ENCODE peak calls at places on chromosomes 3 and 15, in four cellular contexts. One of them, this sample, is unnamed.

GRCh38 chr3:71103430-71103881 is 480.1 kb downstream of the FOXP1 start:
- DNase-seq in A549: no peak
- DNase-seq in K562: no peak
- DNase-seq in HepG2: peak
- DNase-seq in this sample: no peak

GRCh38 chr3:42025388-42026138 is 63.7 kb upstream of the ULK4 start:
- DNase-seq in A549: peak
- DNase-seq in K562: peak
- DNase-seq in HepG2: no peak
- DNase-seq in this sample: no peak

GRCh38 chr15:76376029-76376428 is 39.5 kb downstream of the ISL2 start:
- DNase-seq in A549: no peak
- DNase-seq in K562: no peak
- DNase-seq in HepG2: no peak
- DNase-seq in this sample: no peak

GRCh38 chr3:185342458-185343169 is 20.3 kb upstream of the MAP3K13 start:
- DNase-seq in A549: no peak
- DNase-seq in K562: no peak
- DNase-seq in HepG2: no peak
- DNase-seq in this sample: no peak

GRCh38 chr15:36886135-36887011 is 214.0 kb downstream of the MEIS2 start:
- DNase-seq in A549: no peak
- DNase-seq in K562: no peak
- DNase-seq in HepG2: no peak
- DNase-seq in this sample: no peak

GRCh38 chr3:66441124-66441523 is 59.7 kb downstream of the LRIG1 start:
- DNase-seq in A549: no peak
- DNase-seq in K562: no peak
- DNase-seq in HepG2: no peak
- DNase-seq in this sample: no peak

GRCh38 chr3:79040701-79041100 is 727.1 kb downstream of the ROBO1 start:
- DNase-seq in A549: no peak
- DNase-seq in K562: no peak
- DNase-seq in HepG2: no peak
- DNase-seq in this sample: no peak

GRCh38 chr3:51535146-51536019 is 3.1 kb upstream of the RAD54L2 start:
- DNase-seq in A549: no peak
- DNase-seq in K562: no peak
- DNase-seq in HepG2: no peak
- DNase-seq in this sample: no peak

GRCh38 chr15:67771201-67771600 is 54.1 kb upstream of the SKOR1 start:
- DNase-seq in A549: no peak
- DNase-seq in K562: peak
- DNase-seq in HepG2: no peak
- DNase-seq in this sample: no peak

GRCh38 chr15:100635406-100636071 is 33.1 kb downstream of the ASB7 start:
- DNase-seq in A549: no peak
- DNase-seq in K562: no peak
- DNase-seq in HepG2: no peak
- DNase-seq in this sample: no peak

GRCh38 chr3:139204756-139205155 is 139.1 kb upstream of the MRPS22 start:
- DNase-seq in A549: no peak
- DNase-seq in K562: no peak
- DNase-seq in HepG2: no peak
- DNase-seq in this sample: no peak

GRCh38 chr3:127721536-127721935 is 48.8 kb downstream of the ABTB1 start:
- DNase-seq in A549: no peak
- DNase-seq in K562: no peak
- DNase-seq in HepG2: no peak
- DNase-seq in this sample: no peak

GRCh38 chr3:126137490-126138130 is 42.8 kb downstream of the ALDH1L1 start:
- DNase-seq in A549: no peak
- DNase-seq in K562: no peak
- DNase-seq in HepG2: no peak
- DNase-seq in this sample: no peak

GRCh38 chr15:52183562-52184173 is 7.5 kb downstream of the GNB5 start:
- DNase-seq in A549: peak
- DNase-seq in K562: peak
- DNase-seq in HepG2: no peak
- DNase-seq in this sample: no peak

GRCh38 chr15:52609593-52609992 is 40.8 kb upstream of the ARPP19 start:
- DNase-seq in A549: no peak
- DNase-seq in K562: no peak
- DNase-seq in HepG2: no peak
- DNase-seq in this sample: no peak

GRCh38 chr3:158672293-158673176 is at the start of gene LXN:
- DNase-seq in A549: peak
- DNase-seq in K562: peak
- DNase-seq in HepG2: peak
- DNase-seq in this sample: peak

GRCh38 chr3:64916192-64916798 is 228.5 kb upstream of the ADAMTS9 start:
- DNase-seq in A549: no peak
- DNase-seq in K562: no peak
- DNase-seq in HepG2: no peak
- DNase-seq in this sample: no peak

GRCh38 chr3:152147748-152148147 is 121.0 kb upstream of the MBNL1 start:
- DNase-seq in A549: no peak
- DNase-seq in K562: no peak
- DNase-seq in HepG2: no peak
- DNase-seq in this sample: no peak

GRCh38 chr3:156536524-156537316 is 18.2 kb downstream of the SSR3 start:
- DNase-seq in A549: no peak
- DNase-seq in K562: no peak
- DNase-seq in HepG2: no peak
- DNase-seq in this sample: no peak

GRCh38 chr3:43629254-43629653 is 7.4 kb upstream of the ANO10 start:
- DNase-seq in A549: peak
- DNase-seq in K562: no peak
- DNase-seq in HepG2: no peak
- DNase-seq in this sample: no peak

GRCh38 chr15:26630857-26631256 is 142.0 kb downstream of the GABRB3 start:
- DNase-seq in A549: no peak
- DNase-seq in K562: no peak
- DNase-seq in HepG2: no peak
- DNase-seq in this sample: no peak

GRCh38 chr15:101180620-101181307 is 71.1 kb downstream of the CHSY1 start:
- DNase-seq in A549: no peak
- DNase-seq in K562: no peak
- DNase-seq in HepG2: no peak
- DNase-seq in this sample: no peak

GRCh38 chr3:130707914-130708601 is 38.6 kb downstream of the PIK3R4 start:
- DNase-seq in A549: no peak
- DNase-seq in K562: no peak
- DNase-seq in HepG2: no peak
- DNase-seq in this sample: no peak

GRCh38 chr15:76173317-76173834 is 113.6 kb downstream of the TMEM266 start:
- DNase-seq in A549: no peak
- DNase-seq in K562: no peak
- DNase-seq in HepG2: no peak
- DNase-seq in this sample: no peak

GRCh38 chr3:50658831-50659230 is 15.9 kb upstream of the DOCK3 start:
- DNase-seq in A549: no peak
- DNase-seq in K562: no peak
- DNase-seq in HepG2: no peak
- DNase-seq in this sample: no peak

GRCh38 chr3:13012228-13012691 is 61.0 kb downstream of the IQSEC1 start:
- DNase-seq in A549: no peak
- DNase-seq in K562: no peak
- DNase-seq in HepG2: no peak
- DNase-seq in this sample: peak

GRCh38 chr3:196184881-196185280 is 26.3 kb downstream of the ZDHHC19 start:
- DNase-seq in A549: no peak
- DNase-seq in K562: no peak
- DNase-seq in HepG2: no peak
- DNase-seq in this sample: no peak

GRCh38 chr3:42721690-42722089 is 19.1 kb upstream of the HHATL start:
- DNase-seq in A549: no peak
- DNase-seq in K562: no peak
- DNase-seq in HepG2: no peak
- DNase-seq in this sample: no peak

GRCh38 chr15:50979041-50979440 is 70.6 kb downstream of the AP4E1 start:
- DNase-seq in A549: no peak
- DNase-seq in K562: no peak
- DNase-seq in HepG2: no peak
- DNase-seq in this sample: no peak

GRCh38 chr15:63701365-63701764 is 104.2 kb downstream of the FBXL22 start:
- DNase-seq in A549: no peak
- DNase-seq in K562: no peak
- DNase-seq in HepG2: no peak
- DNase-seq in this sample: no peak

GRCh38 chr3:105362021-105362665 is 4.6 kb upstream of the ALCAM start:
- DNase-seq in A549: no peak
- DNase-seq in K562: no peak
- DNase-seq in HepG2: no peak
- DNase-seq in this sample: no peak

GRCh38 chr15:80804970-80805495 is 25.9 kb downstream of the CEMIP start:
- DNase-seq in A549: no peak
- DNase-seq in K562: no peak
- DNase-seq in HepG2: peak
- DNase-seq in this sample: no peak

GRCh38 chr3:149705416-149705815 is 46.9 kb downstream of the COMMD2 start:
- DNase-seq in A549: no peak
- DNase-seq in K562: no peak
- DNase-seq in HepG2: no peak
- DNase-seq in this sample: no peak

GRCh38 chr3:69881756-69882428 is 117.6 kb upstream of the SAMMSON start:
- DNase-seq in A549: no peak
- DNase-seq in K562: no peak
- DNase-seq in HepG2: no peak
- DNase-seq in this sample: no peak

GRCh38 chr15:43776101-43776717 is 557 bp downstream of the ELL3 start:
- DNase-seq in A549: no peak
- DNase-seq in K562: no peak
- DNase-seq in HepG2: no peak
- DNase-seq in this sample: peak

GRCh38 chr3:141521781-141522180 is 35.0 kb downstream of the RASA2 start:
- DNase-seq in A549: no peak
- DNase-seq in K562: no peak
- DNase-seq in HepG2: no peak
- DNase-seq in this sample: no peak

GRCh38 chr3:141526709-141527108 is 39.9 kb downstream of the RASA2 start:
- DNase-seq in A549: no peak
- DNase-seq in K562: no peak
- DNase-seq in HepG2: no peak
- DNase-seq in this sample: no peak

GRCh38 chr3:141525813-141526212 is 39.0 kb downstream of the RASA2 start:
- DNase-seq in A549: no peak
- DNase-seq in K562: no peak
- DNase-seq in HepG2: no peak
- DNase-seq in this sample: no peak

GRCh38 chr3:141524988-141525387 is 38.2 kb downstream of the RASA2 start:
- DNase-seq in A549: no peak
- DNase-seq in K562: no peak
- DNase-seq in HepG2: no peak
- DNase-seq in this sample: no peak

GRCh38 chr3:141523615-141524375 is 37.0 kb downstream of the RASA2 start:
- DNase-seq in A549: no peak
- DNase-seq in K562: no peak
- DNase-seq in HepG2: no peak
- DNase-seq in this sample: no peak
- TF ChIP-seq CHD4 in A549: no peak
- TF ChIP-seq CHD4 in K562: no peak
- TF ChIP-seq CHD4 in HepG2: no peak
- TF ChIP-seq CHD4 in this sample: no peak

DNA sequence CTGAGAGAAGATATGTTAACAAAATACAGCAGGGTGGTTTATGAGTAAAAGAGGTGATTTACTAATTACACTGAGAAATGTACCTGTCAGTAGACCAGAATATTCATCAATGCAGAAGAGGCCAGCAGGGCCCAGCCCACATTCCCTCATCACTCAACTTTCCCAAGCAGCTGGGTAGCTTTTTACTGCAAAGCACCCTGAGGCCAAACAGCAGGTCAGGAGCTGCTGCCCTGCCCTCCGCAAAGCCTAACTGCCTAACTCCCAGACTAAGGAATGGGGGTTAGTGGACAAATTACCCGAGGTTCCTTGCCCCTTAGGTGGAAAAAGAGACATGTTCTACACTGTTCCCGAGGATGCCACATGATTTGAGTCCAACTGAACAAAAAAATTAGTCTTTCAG is 108.2 kb downstream of the TBL1XR1 start:
- DNase-seq in A549: no peak
- DNase-seq in K562: no peak
- DNase-seq in HepG2: no peak
- DNase-seq in this sample: no peak
- TF ChIP-seq CHD4 in A549: no peak
- TF ChIP-seq CHD4 in K562: no peak
- TF ChIP-seq CHD4 in HepG2: no peak
- TF ChIP-seq CHD4 in this sample: no peak

DNA sequence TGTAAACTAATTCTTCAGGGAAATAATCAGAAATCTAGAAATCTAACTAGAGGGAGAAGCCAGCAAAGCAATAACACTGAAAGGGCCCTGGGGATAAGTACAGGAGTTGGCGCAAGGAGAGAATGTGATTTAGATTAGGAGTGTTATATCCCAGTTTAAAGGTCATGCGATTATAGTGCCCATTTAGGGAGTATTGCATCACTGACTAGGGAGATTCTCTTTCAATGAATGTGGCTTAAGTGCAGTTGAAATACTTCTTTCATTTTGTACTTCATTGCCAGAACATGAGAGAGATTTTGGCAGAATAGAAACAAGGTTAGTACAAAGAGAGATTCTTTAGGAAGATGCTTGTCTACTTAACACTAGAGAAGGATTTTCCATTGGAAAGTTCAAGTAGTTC is 13.9 kb downstream of the ROBO2 start:
- DNase-seq in A549: no peak
- DNase-seq in K562: no peak
- DNase-seq in HepG2: no peak
- DNase-seq in this sample: no peak
- TF ChIP-seq CHD4 in A549: no peak
- TF ChIP-seq CHD4 in K562: no peak
- TF ChIP-seq CHD4 in HepG2: no peak
- TF ChIP-seq CHD4 in this sample: no peak

GRCh38 chr3:47705391-47705790 is 76.3 kb downstream of the SMARCC1 start:
- DNase-seq in A549: no peak
- DNase-seq in K562: no peak
- DNase-seq in HepG2: no peak
- DNase-seq in this sample: no peak
- TF ChIP-seq CHD4 in A549: no peak
- TF ChIP-seq CHD4 in K562: no peak
- TF ChIP-seq CHD4 in HepG2: no peak
- TF ChIP-seq CHD4 in this sample: no peak

GRCh38 chr15:39979606-39980005 is 45.7 kb downstream of the EIF2AK4 start:
- DNase-seq in A549: no peak
- DNase-seq in K562: no peak
- DNase-seq in HepG2: no peak
- DNase-seq in this sample: no peak
- TF ChIP-seq CHD4 in A549: no peak
- TF ChIP-seq CHD4 in K562: no peak
- TF ChIP-seq CHD4 in HepG2: no peak
- TF ChIP-seq CHD4 in this sample: no peak